ENCODE peak calls at places on chromosome 1, in eight cellular contexts. W is endodermal cell, G is upper lobe of right lung, H is astrocyte of the cerebellum, B is nephron progenitor cell, O is tibial nerve, V is pancreas, T is AG09309. N is an unnamed sample.

GRCh38 chr1:234065794-234066447 is 161.4 kb downstream of the SLC35F3 start:
- DNase-seq in W (peak), G (peak), H (peak), B (peak), O (peak), V (peak), T (peak), N (peak)

GRCh38 chr1:57489342-57490036 is 65.6 kb upstream of the DAB1 start:
- DNase-seq in W (no peak), G (no peak), H (peak), B (no peak), O (no peak), V (no peak), T (peak), N (no peak)

GRCh38 chr1:28104866-28105467 is 16.6 kb upstream of the EYA3 start:
- DNase-seq in W (peak), G (no peak), H (no peak), B (peak), O (no peak), V (peak), T (no peak), N (peak)

GRCh38 chr1:168865850-168866620 is 137.0 kb upstream of the DPT start:
- DNase-seq in W (no peak), G (no peak), H (no peak), B (no peak), O (no peak), V (no peak), T (no peak), N (no peak)

GRCh38 chr1:231242516-231243198 is 1.6 kb downstream of the GNPAT start:
- DNase-seq in W (no peak), G (no peak), H (peak), B (no peak), O (no peak), V (no peak), T (no peak), N (no peak)

GRCh38 chr1:9573723-9574122 is 15.0 kb upstream of the TMEM201 start:
- DNase-seq in W (peak), G (no peak), H (no peak), B (no peak), O (no peak), V (no peak), T (no peak), N (no peak)

GRCh38 chr1:184504012-184504694 is 117.3 kb downstream of the C1orf21 start:
- DNase-seq in W (no peak), G (no peak), H (no peak), B (no peak), O (no peak), V (no peak), T (no peak), N (no peak)

GRCh38 chr1:202861420-202862121 is 27.4 kb downstream of the RABIF start:
- DNase-seq in W (peak), G (peak), H (peak), B (peak), O (peak), V (peak), T (peak), N (peak)

GRCh38 chr1:93751391-93752250 is 70.0 kb upstream of the BCAR3 start:
- DNase-seq in W (no peak), G (no peak), H (no peak), B (no peak), O (no peak), V (no peak), T (no peak), N (no peak)

GRCh38 chr1:236063919-236064673 is 794 bp downstream of the NID1 start:
- DNase-seq in W (peak), G (peak), H (peak), B (peak), O (no peak), V (peak), T (no peak), N (peak)

GRCh38 chr1:234745844-234746797 is 136.1 kb upstream of the IRF2BP2 start:
- DNase-seq in W (peak), G (no peak), H (no peak), B (no peak), O (no peak), V (no peak), T (no peak), N (no peak)

GRCh38 chr1:176866011-176866410 is 298.5 kb downstream of the ASTN1 start:
- DNase-seq in W (no peak), G (no peak), H (no peak), B (no peak), O (no peak), V (no peak), T (no peak), N (no peak)

GRCh38 chr1:27318137-27318536 is 3.8 kb upstream of the TMEM222 start:
- DNase-seq in W (peak), G (no peak), H (no peak), B (no peak), O (no peak), V (no peak), T (no peak), N (no peak)

GRCh38 chr1:203052556-203053059 is 26.3 kb downstream of the PPFIA4 start:
- DNase-seq in W (no peak), G (no peak), H (no peak), B (no peak), O (no peak), V (no peak), T (no peak), N (no peak)

GRCh38 chr1:52842643-52843310 is at the start of gene ZYG11A:
- DNase-seq in W (peak), G (peak), H (peak), B (peak), O (no peak), V (peak), T (no peak), N (peak)

GRCh38 chr1:85289848-85290335 is 13.5 kb upstream of the BCL10 start:
- DNase-seq in W (no peak), G (no peak), H (no peak), B (no peak), O (no peak), V (no peak), T (no peak), N (no peak)

GRCh38 chr1:228540161-228540917 is 53.2 kb downstream of the RNF187 start:
- DNase-seq in W (no peak), G (peak), H (no peak), B (no peak), O (no peak), V (no peak), T (no peak), N (no peak)

GRCh38 chr1:207124389-207124788 is 20.4 kb downstream of the C4BPA start:
- DNase-seq in W (no peak), G (no peak), H (no peak), B (no peak), O (no peak), V (no peak), T (no peak), N (no peak)

GRCh38 chr1:164707868-164708331 is 148.9 kb downstream of the PBX1 start:
- DNase-seq in W (no peak), G (no peak), H (no peak), B (no peak), O (no peak), V (peak), T (peak), N (no peak)

GRCh38 chr1:57916034-57916433 is 492.2 kb upstream of the DAB1 start:
- DNase-seq in W (no peak), G (no peak), H (no peak), B (no peak), O (no peak), V (no peak), T (no peak), N (no peak)

GRCh38 chr1:77273891-77274290 is 7.9 kb upstream of the AK5 start:
- DNase-seq in W (no peak), G (no peak), H (no peak), B (no peak), O (no peak), V (no peak), T (peak), N (no peak)

GRCh38 chr1:94723899-94724298 is 96.3 kb upstream of the SLC44A3 start:
- DNase-seq in W (no peak), G (no peak), H (no peak), B (no peak), O (no peak), V (no peak), T (no peak), N (no peak)

GRCh38 chr1:160830321-160831153 is 32.1 kb downstream of the CD244 start:
- DNase-seq in W (peak), G (peak), H (no peak), B (peak), O (no peak), V (peak), T (no peak), N (peak)

GRCh38 chr1:7128293-7128692 is 343.0 kb downstream of the CAMTA1 start:
- DNase-seq in W (no peak), G (no peak), H (no peak), B (no peak), O (no peak), V (no peak), T (no peak), N (no peak)

GRCh38 chr1:85894651-85895050 is 186.4 kb upstream of the ZNHIT6 start:
- DNase-seq in W (peak), G (no peak), H (peak), B (peak), O (peak), V (peak), T (peak), N (peak)

GRCh38 chr1:7389201-7389785 is 381.8 kb upstream of the VAMP3 start:
- DNase-seq in W (peak), G (no peak), H (no peak), B (no peak), O (no peak), V (peak), T (no peak), N (no peak)

GRCh38 chr1:204647114-204647804 is 38.3 kb downstream of the LRRN2 start:
- DNase-seq in W (peak), G (no peak), H (peak), B (peak), O (no peak), V (peak), T (no peak), N (no peak)

GRCh38 chr1:63662056-63662836 is 69.0 kb downstream of the PGM1 start:
- DNase-seq in W (peak), G (no peak), H (peak), B (no peak), O (no peak), V (no peak), T (peak), N (no peak)

GRCh38 chr1:10744654-10745238 is 51.7 kb downstream of the CASZ1 start:
- DNase-seq in W (no peak), G (no peak), H (no peak), B (no peak), O (no peak), V (no peak), T (no peak), N (no peak)

GRCh38 chr1:19861034-19861433 is 21.2 kb upstream of the OTUD3 start:
- DNase-seq in W (no peak), G (no peak), H (no peak), B (no peak), O (no peak), V (no peak), T (peak), N (no peak)

DNA sequence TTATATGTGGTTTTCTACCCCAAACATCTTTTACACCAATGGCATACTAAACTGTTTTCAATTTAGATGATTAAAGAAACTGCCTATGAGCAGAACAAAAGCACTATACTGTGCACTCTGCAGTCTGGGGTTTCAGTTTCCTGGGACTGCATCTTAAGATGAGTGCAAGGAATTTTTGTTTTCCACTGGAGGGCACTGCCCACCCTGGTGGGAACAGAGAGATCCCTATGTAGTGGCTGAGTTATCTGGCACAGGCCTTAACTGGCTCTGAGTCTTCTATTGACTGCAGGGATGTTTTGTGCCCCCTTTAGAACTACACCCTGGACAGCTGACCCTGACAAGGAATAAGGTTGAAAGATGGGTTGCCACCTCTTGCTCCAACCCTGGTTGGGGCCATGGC is 12.0 kb downstream of the PROK1 start:
- DNase-seq in W (no peak), G (no peak), H (no peak), B (no peak), O (no peak), V (no peak), T (no peak), N (no peak)
- TF ChIP-seq CTCF in W (no peak), G (no peak), H (no peak), B (no peak), O (peak), V (no peak), T (peak), N (no peak)

GRCh38 chr1:70896224-70896623 is 151.4 kb downstream of the PTGER3 start:
- DNase-seq in W (peak), G (no peak), H (no peak), B (no peak), O (no peak), V (no peak), T (no peak), N (no peak)
- TF ChIP-seq CTCF in W (peak), G (no peak), H (no peak), B (peak), O (no peak), V (no peak), T (peak), N (no peak)

GRCh38 chr1:211472724-211473123 is 19.2 kb downstream of the RD3 start:
- DNase-seq in W (no peak), G (no peak), H (no peak), B (no peak), O (no peak), V (no peak), T (no peak), N (no peak)

GRCh38 chr1:211476200-211476849 is 15.6 kb downstream of the RD3 start:
- DNase-seq in W (peak), G (no peak), H (peak), B (peak), O (peak), V (peak), T (peak), N (peak)

GRCh38 chr1:211473823-211474222 is 18.1 kb downstream of the RD3 start:
- DNase-seq in W (no peak), G (no peak), H (no peak), B (no peak), O (no peak), V (no peak), T (no peak), N (no peak)

GRCh38 chr1:211478376-211478775 is 13.6 kb downstream of the RD3 start:
- DNase-seq in W (no peak), G (no peak), H (no peak), B (no peak), O (no peak), V (no peak), T (no peak), N (no peak)

GRCh38 chr1:211474426-211474825 is 17.5 kb downstream of the RD3 start:
- DNase-seq in W (no peak), G (no peak), H (no peak), B (no peak), O (no peak), V (no peak), T (no peak), N (no peak)
- TF ChIP-seq CTCF in W (no peak), G (no peak), H (no peak), B (no peak), O (no peak), V (no peak), T (no peak), N (no peak)

GRCh38 chr1:41446851-41447610 is 37.5 kb downstream of the EDN2 start:
- DNase-seq in W (no peak), G (no peak), H (no peak), B (no peak), O (no peak), V (no peak), T (no peak), N (no peak)

GRCh38 chr1:41444796-41445195 is 39.7 kb downstream of the EDN2 start:
- DNase-seq in W (no peak), G (no peak), H (no peak), B (no peak), O (no peak), V (no peak), T (no peak), N (no peak)

GRCh38 chr1:41440321-41441090 is 44.0 kb downstream of the EDN2 start:
- DNase-seq in W (no peak), G (no peak), H (no peak), B (no peak), O (no peak), V (no peak), T (no peak), N (no peak)

GRCh38 chr1:41442697-41443251 is 41.7 kb downstream of the EDN2 start:
- DNase-seq in W (no peak), G (no peak), H (no peak), B (no peak), O (no peak), V (no peak), T (no peak), N (no peak)

DNA sequence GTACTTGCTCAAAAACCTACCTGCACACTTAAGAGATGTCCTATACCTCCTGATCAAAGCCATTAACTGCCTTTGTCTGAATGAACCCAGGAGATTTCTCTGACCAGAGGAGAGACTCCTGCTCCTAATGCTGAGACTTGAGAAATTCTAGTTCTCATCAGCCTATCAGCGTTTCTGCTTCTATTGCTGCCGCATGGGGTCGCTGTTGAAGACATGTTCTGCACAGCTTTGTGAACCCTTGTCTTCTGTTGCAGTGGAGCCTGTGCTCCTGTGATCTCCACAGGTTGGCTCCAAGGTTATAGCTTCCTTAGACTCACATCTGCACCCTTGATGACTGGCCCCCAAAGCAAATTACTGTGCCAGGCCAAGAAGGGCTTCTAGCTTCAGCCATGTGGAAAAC is 40.2 kb downstream of the EDN2 start:
- DNase-seq in W (no peak), G (no peak), H (no peak), B (no peak), O (no peak), V (no peak), T (no peak), N (no peak)
- TF ChIP-seq CTCF in W (peak), G (no peak), H (peak), B (no peak), O (no peak), V (no peak), T (peak), N (peak)

N was measured in glutamatergic neuron.